ENCODE peak calls at places on chromosomes 13 and 19, in five cellular contexts. B, A, R, X and C are unnamed samples.

GRCh38 chr19:46759817-46760333 is 13.6 kb upstream of the STRN4 start:
- DNase-seq in B (no peak), A (no peak), R (no peak), X (peak), C (peak)

GRCh38 chr13:112970552-112971287 is 1.7 kb downstream of the MCF2L start:
- DNase-seq in B (no peak), A (no peak), R (no peak), X (no peak), C (peak)

GRCh38 chr13:21674271-21675009 is 3.6 kb downstream of the FGF9 start:
- DNase-seq in B (peak), A (peak), R (no peak), X (no peak), C (no peak)

GRCh38 chr19:5178051-5178450 is 162.6 kb downstream of the PTPRS start:
- DNase-seq in B (no peak), A (no peak), R (no peak), X (no peak), C (no peak)

GRCh38 chr19:54345938-54346386 is 7.0 kb upstream of the LILRA4 start:
- DNase-seq in B (no peak), A (no peak), R (no peak), X (no peak), C (peak)

GRCh38 chr13:42747399-42747873 is 33.9 kb upstream of the FAM216B start:
- DNase-seq in B (no peak), A (no peak), R (no peak), X (no peak), C (no peak)

GRCh38 chr13:22232186-22232585 is 561.3 kb downstream of the FGF9 start:
- DNase-seq in B (no peak), A (no peak), R (no peak), X (no peak), C (no peak)

GRCh38 chr13:45332831-45333219 is 8.2 kb downstream of the TPT1 start:
- DNase-seq in B (no peak), A (no peak), R (no peak), X (no peak), C (no peak)

GRCh38 chr19:11587973-11588631 is 9.2 kb upstream of the ZNF627 start:
- DNase-seq in B (no peak), A (no peak), R (no peak), X (no peak), C (no peak)

GRCh38 chr13:62643007-62643483 is 1227.4 kb upstream of the PCDH20 start:
- DNase-seq in B (no peak), A (no peak), R (no peak), X (no peak), C (no peak)

GRCh38 chr19:639251-640155 is at the start of gene FGF22:
- DNase-seq in B (peak), A (peak), R (peak), X (peak), C (peak)

GRCh38 chr19:49106648-49107135 is 7.5 kb upstream of the LIN7B start:
- DNase-seq in B (no peak), A (peak), R (peak), X (no peak), C (peak)

GRCh38 chr19:2354670-2355069 is 5.4 kb upstream of the TMPRSS9 start:
- DNase-seq in B (no peak), A (no peak), R (no peak), X (no peak), C (no peak)

GRCh38 chr19:54905908-54906511 is at the start of gene NCR1:
- DNase-seq in B (no peak), A (peak), R (no peak), X (no peak), C (no peak)

GRCh38 chr19:49017666-49018351 is 918 bp upstream of the LHB start:
- DNase-seq in B (peak), A (peak), R (peak), X (no peak), C (no peak)

GRCh38 chr13:52070929-52071523 is 46.5 kb downstream of the UTP14C start:
- DNase-seq in B (no peak), A (no peak), R (no peak), X (no peak), C (no peak)

GRCh38 chr19:14775855-14776254 is 2.5 kb downstream of the ADGRE2 start:
- DNase-seq in B (no peak), A (no peak), R (no peak), X (no peak), C (no peak)

GRCh38 chr19:43784251-43784980 is 3.6 kb upstream of the KCNN4 start:
- DNase-seq in B (no peak), A (peak), R (peak), X (no peak), C (no peak)

GRCh38 chr13:20826810-20827560 is 53.2 kb upstream of the EEF1AKMT1 start:
- DNase-seq in B (no peak), A (no peak), R (no peak), X (no peak), C (no peak)

GRCh38 chr19:31349160-31349881 is at the start of gene TSHZ3:
- DNase-seq in B (peak), A (peak), R (no peak), X (peak), C (peak)

GRCh38 chr19:35767288-35768081 is 7.9 kb upstream of the ARHGAP33 start:
- DNase-seq in B (no peak), A (peak), R (no peak), X (no peak), C (peak)

GRCh38 chr19:31135841-31136240 is 213.4 kb downstream of the TSHZ3 start:
- DNase-seq in B (no peak), A (no peak), R (no peak), X (no peak), C (no peak)